ENCODE peak calls at places on chromosomes 16 and 17, in eight cellular contexts. O is AG04449, E is heart left ventricle, F is A549, V is astrocyte, L is fibroblast of mammary gland, W is uterus, S is PC-9. B is an unnamed sample.

GRCh38 chr17:41212524-41213169 is 13.8 kb upstream of the KRTAP9-2 start:
- DNase-seq in L (no peak), E (no peak), O (no peak), W (no peak), V (no peak), S (peak), F (peak), B (no peak)

GRCh38 chr17:72976971-72977767 is 115.3 kb downstream of the SLC39A11 start:
- DNase-seq in W (peak), L (peak), F (peak), E (peak), S (peak), V (peak), O (peak), B (peak)

GRCh38 chr17:5714993-5715392 is 130.7 kb upstream of the NLRP1 start:
- DNase-seq in V (no peak), S (no peak), E (no peak), W (no peak), F (no peak), L (no peak), O (no peak), B (no peak)

GRCh38 chr17:17609121-17609520 is 17.6 kb upstream of the PEMT start:
- DNase-seq in E (no peak), V (no peak), F (peak), S (no peak), O (no peak), L (no peak), W (no peak), B (no peak)

GRCh38 chr16:78522327-78522726 is 422.9 kb downstream of the WWOX start:
- DNase-seq in V (no peak), W (no peak), S (no peak), F (no peak), E (no peak), O (no peak), L (no peak), B (no peak)

GRCh38 chr17:30556374-30557332 is 79.4 kb downstream of the GOSR1 start:
- DNase-seq in O (no peak), L (no peak), W (peak), S (no peak), F (no peak), E (no peak), V (no peak), B (no peak)

GRCh38 chr17:39001703-39002637 is 34.8 kb upstream of the FBXO47 start:
- DNase-seq in L (peak), O (no peak), F (peak), W (peak), E (peak), V (peak), S (peak), B (peak)

GRCh38 chr16:79843631-79844043 is 243.1 kb upstream of the MAF start:
- DNase-seq in L (no peak), E (no peak), W (no peak), V (no peak), F (no peak), S (no peak), O (no peak), B (no peak)

GRCh38 chr16:51818342-51818944 is 667.4 kb upstream of the SALL1 start:
- DNase-seq in O (no peak), V (peak), S (no peak), L (peak), E (no peak), W (peak), F (peak), B (peak)

GRCh38 chr16:30031477-30031918 is 427 bp upstream of the TLCD3B start:
- DNase-seq in E (no peak), F (no peak), O (no peak), S (no peak), V (no peak), W (no peak), L (no peak), B (no peak)

GRCh38 chr16:23557779-23558330 is 328 bp downstream of the UBFD1 start:
- DNase-seq in W (no peak), S (no peak), L (peak), F (no peak), E (no peak), O (no peak), V (peak), B (peak)

GRCh38 chr17:67280279-67280678 is 35.3 kb upstream of the HELZ start:
- DNase-seq in W (no peak), F (no peak), E (peak), O (no peak), L (peak), S (no peak), V (no peak), B (no peak)

GRCh38 chr17:46110219-46110618 is 83.0 kb downstream of the KANSL1 start:
- DNase-seq in L (no peak), F (no peak), O (no peak), S (no peak), V (no peak), E (no peak), W (no peak), B (no peak)

GRCh38 chr17:68324114-68324513 is 32.8 kb downstream of the ARSG start:
- DNase-seq in L (no peak), O (no peak), F (no peak), W (no peak), E (no peak), V (no peak), S (no peak), B (no peak)

GRCh38 chr17:66960623-66961022 is 3.9 kb upstream of the CACNG4 start:
- DNase-seq in E (no peak), W (no peak), O (no peak), V (no peak), F (no peak), S (no peak), L (no peak), B (no peak)

GRCh38 chr17:4161179-4161559 is 18.2 kb downstream of the CYB5D2 start:
- DNase-seq in E (no peak), W (no peak), O (peak), S (peak), V (peak), L (peak), F (peak), B (peak)

GRCh38 chr16:89266521-89267134 is 49.1 kb downstream of the ZNF778 start:
- DNase-seq in E (no peak), W (no peak), V (no peak), L (no peak), F (no peak), O (no peak), S (no peak), B (no peak)

GRCh38 chr17:81322271-81323082 is 27.4 kb upstream of the SLC38A10 start:
- DNase-seq in E (no peak), F (peak), V (no peak), S (no peak), W (no peak), O (no peak), L (peak), B (peak)

GRCh38 chr17:40451420-40451819 is 8.2 kb downstream of the IGFBP4 start:
- DNase-seq in O (no peak), W (peak), F (no peak), S (no peak), V (peak), E (peak), L (peak), B (peak)

GRCh38 chr16:67148656-67149275 is 2.0 kb downstream of the B3GNT9 start:
- DNase-seq in O (no peak), L (no peak), F (no peak), V (no peak), W (no peak), S (no peak), E (no peak), B (no peak)

DNA sequence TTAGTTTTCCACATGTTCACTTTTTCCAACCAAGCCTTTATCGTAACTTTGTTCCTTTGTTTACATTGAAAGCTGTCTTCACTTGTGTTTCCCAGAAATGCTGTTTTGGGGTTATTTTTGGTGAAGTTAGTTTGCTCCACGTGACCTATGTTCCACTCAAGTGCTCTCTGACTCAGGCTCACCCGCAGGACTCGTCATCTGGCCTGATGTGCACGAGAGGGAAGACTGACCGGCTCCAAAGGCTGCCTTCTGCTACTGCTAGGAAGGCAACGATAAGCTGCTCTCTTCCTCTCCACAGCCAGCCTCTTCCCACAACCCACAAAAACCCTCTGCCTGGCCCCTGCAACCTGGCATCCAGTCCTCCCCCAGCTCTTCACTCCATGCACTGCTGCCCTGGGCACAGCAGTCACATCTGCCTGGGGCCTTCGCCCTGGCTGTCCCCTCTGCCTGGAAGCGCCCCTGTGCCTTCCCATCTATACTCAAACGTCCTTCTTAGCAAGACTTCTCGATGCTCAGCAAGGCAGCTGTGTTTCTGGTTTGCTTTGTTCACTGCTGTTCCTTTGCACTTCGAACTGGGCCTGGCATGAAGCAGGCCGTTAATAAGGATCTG is 28.0 kb downstream of the ZCCHC14 start:
- DNase-seq in W (peak), F (no peak), V (peak), S (peak), L (peak), E (peak), O (peak), B (peak)
- H3K4me3 ChIP-seq in W (no peak), F (no peak), V (peak), S (peak), L (peak), E (peak), O (peak), B (peak)

GRCh38 chr17:2173005-2173404 is 118.1 kb downstream of the HIC1 start:
- DNase-seq in L (peak), F (no peak), O (no peak), E (no peak), S (no peak), V (peak), W (peak), B (peak)

GRCh38 chr17:2174048-2174447 is 119.1 kb downstream of the HIC1 start:
- DNase-seq in S (no peak), L (peak), V (peak), O (no peak), W (no peak), F (no peak), E (no peak), B (no peak)

GRCh38 chr17:2175294-2175628 is 120.4 kb downstream of the HIC1 start:
- DNase-seq in W (no peak), V (no peak), O (no peak), S (no peak), L (peak), E (no peak), F (no peak), B (peak)

GRCh38 chr17:2176484-2177175 is 121.7 kb downstream of the HIC1 start:
- DNase-seq in O (no peak), S (no peak), E (peak), F (no peak), V (no peak), W (no peak), L (no peak), B (no peak)

DNA sequence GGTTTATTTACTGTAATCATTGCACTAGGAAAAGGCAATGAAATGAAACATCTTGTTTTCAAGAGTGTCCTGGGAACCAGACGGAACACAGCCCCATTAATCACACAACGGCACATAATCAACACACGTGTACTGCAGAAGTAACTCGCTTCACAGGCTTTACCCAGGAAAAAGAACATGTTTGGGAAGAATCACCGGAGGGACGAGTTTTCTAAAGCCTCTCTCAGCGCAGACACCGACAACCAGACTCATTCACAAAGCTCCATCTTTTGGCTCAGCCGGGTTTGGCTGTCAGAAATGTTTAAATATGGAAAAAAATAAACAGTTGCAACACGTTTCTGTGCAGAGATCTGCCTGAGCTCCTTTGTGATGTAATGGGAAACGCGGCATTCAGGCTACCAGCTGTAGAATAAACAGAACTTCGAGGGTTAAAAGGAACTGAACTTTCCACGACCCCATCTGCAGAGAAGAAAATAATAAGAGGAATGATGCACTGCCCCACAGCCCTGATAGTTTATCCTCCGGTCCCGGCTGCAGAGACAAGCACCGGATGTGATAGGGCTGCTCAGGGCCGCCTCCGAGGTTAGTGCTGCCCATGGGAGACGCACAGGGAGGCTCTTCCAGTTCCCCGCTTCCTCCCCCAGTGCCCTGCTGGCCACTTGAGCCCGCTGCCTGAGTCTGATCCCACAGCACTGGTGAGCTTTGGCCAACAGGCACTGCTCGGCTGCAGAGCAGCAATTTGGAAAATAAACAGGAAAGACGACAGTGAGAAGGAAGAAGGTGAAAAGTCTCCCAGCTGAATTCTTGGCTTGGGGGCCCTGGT is 119.8 kb downstream of the HIC1 start:
- DNase-seq in S (no peak), E (peak), V (peak), F (peak), O (peak), W (peak), L (peak), B (peak)
- TF ChIP-seq CTCF in S (no peak), E (no peak), V (no peak), F (no peak), O (peak), W (no peak), L (peak), B (peak)

DNA sequence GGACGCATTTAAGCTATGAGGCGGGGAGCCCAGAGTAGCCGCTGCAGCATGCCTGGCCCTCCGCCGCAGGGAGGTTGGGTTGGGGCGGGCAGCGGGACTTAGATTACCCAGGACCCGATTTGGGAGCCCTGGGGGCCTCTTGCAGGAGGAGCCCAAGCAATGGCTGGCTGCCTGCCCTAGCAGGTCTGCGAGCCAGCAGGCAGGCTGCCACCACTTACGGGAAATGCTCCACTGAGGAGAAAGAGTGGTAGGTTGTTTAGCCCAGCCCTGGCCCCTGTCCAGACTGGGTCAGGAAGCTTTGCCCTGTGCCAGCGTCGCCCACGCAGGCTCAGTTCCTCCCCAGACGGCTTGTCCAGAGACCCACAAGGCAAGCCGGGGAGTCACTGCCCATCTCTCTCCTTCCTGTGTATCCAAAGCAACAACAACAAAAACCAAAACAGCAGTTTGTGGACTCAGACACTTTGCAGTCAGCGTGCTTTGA is 10.3 kb upstream of the TVP23A start:
- DNase-seq in V (peak), F (no peak), E (peak), S (peak), W (peak), L (peak), O (no peak), B (peak)
- H3K4me3 ChIP-seq in V (peak), F (no peak), E (no peak), S (no peak), W (no peak), L (peak), O (no peak), B (peak)

GRCh38 chr17:82489851-82490511 is 29.6 kb upstream of the FOXK2 start:
- DNase-seq in E (no peak), S (no peak), O (no peak), F (no peak), L (no peak), V (no peak), W (no peak), B (no peak)

GRCh38 chr17:82489117-82489516 is 30.4 kb upstream of the FOXK2 start:
- DNase-seq in E (peak), V (peak), F (no peak), O (no peak), S (no peak), W (peak), L (peak), B (peak)

GRCh38 chr17:82491533-82491932 is 28.0 kb upstream of the FOXK2 start:
- DNase-seq in F (no peak), W (no peak), S (no peak), O (no peak), L (no peak), E (no peak), V (no peak), B (no peak)

GRCh38 chr17:82491196-82491530 is 28.4 kb upstream of the FOXK2 start:
- DNase-seq in V (no peak), O (no peak), F (no peak), L (no peak), E (no peak), W (no peak), S (no peak), B (no peak)

DNA sequence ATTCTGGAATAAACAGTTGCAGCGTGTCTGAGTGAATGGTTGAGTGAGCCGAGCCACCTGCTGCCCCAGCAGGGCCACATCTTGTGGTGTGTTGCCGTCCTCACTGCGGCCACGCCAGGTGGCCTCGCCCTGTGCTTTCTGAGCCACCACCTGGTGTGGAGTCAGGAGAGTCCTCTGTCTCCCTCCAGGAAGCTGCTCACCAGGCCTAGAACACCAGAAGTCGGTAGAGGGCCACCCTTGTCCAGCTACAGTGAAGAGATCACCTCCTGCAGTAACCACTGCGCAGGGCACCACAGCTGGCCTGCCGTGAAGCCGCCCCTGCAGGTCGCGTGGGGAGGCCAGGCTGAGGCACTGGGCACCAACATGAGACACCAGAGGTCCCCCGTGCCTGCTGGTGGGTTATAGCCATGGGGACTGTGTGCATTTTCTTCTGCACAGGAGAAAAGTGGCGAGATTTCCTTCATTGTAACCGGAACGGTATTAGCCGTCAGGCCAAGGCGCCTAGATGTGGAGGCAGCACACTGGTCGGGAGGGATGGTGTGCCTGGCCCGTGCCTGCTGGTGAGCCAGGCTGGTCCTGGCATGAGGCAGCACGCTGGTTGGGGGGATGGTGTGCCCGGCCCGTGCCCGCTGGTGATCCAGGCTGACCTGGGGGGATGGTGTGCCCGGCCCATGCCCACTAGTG is 28.9 kb upstream of the FOXK2 start:
- DNase-seq in S (no peak), E (no peak), W (no peak), V (no peak), L (no peak), F (no peak), O (no peak), B (no peak)
- TF ChIP-seq CTCF in S (no peak), E (no peak), W (no peak), V (no peak), L (no peak), F (no peak), O (no peak), B (no peak)

GRCh38 chr17:8851600-8851999 is 15.9 kb downstream of the PIK3R6 start:
- DNase-seq in V (no peak), O (no peak), E (no peak), S (no peak), L (no peak), W (no peak), F (no peak), B (no peak)
- H3K4me3 ChIP-seq in V (no peak), O (no peak), E (no peak), S (no peak), L (no peak), W (no peak), F (no peak), B (no peak)

GRCh38 chr17:37737081-37737480 is 7.8 kb downstream of the HNF1B start:
- DNase-seq in V (no peak), E (no peak), F (peak), L (peak), S (no peak), O (no peak), W (no peak), B (no peak)
- TF ChIP-seq CTCF in V (peak), E (no peak), F (peak), L (peak), S (peak), O (peak), W (no peak), B (peak)

GRCh38 chr17:74202879-74203432 is 522 bp upstream of the RPL38 start:
- DNase-seq in O (no peak), W (peak), S (no peak), E (no peak), F (no peak), V (no peak), L (no peak), B (no peak)
- H3K4me3 ChIP-seq in O (peak), W (no peak), S (no peak), E (peak), F (peak), V (no peak), L (peak), B (no peak)

GRCh38 chr16:72021043-72021442 is 12.5 kb downstream of the DHODH start:
- DNase-seq in W (no peak), E (no peak), V (no peak), S (no peak), F (no peak), O (no peak), L (no peak), B (no peak)
- TF ChIP-seq CTCF in W (no peak), E (no peak), V (no peak), S (no peak), F (no peak), O (peak), L (no peak), B (peak)

GRCh38 chr16:85573696-85574641 is 39.2 kb upstream of the GSE1 start:
- DNase-seq in W (peak), L (peak), E (peak), V (peak), O (no peak), F (no peak), S (no peak), B (peak)
- H3K4me3 ChIP-seq in W (no peak), L (no peak), E (peak), V (peak), O (no peak), F (no peak), S (no peak), B (no peak)

GRCh38 chr16:75250809-75251279 is 580 bp downstream of the BCAR1 start:
- DNase-seq in E (no peak), S (no peak), W (peak), F (no peak), V (no peak), O (no peak), L (no peak), B (no peak)

GRCh38 chr16:75252946-75253911 is 1.8 kb upstream of the BCAR1 start:
- DNase-seq in W (peak), S (no peak), L (peak), O (peak), V (peak), F (no peak), E (peak), B (peak)

GRCh38 chr16:75250089-75250808 is 1.2 kb downstream of the BCAR1 start:
- DNase-seq in L (no peak), V (no peak), S (peak), O (no peak), E (no peak), F (no peak), W (no peak), B (no peak)

GRCh38 chr16:75252049-75252864 is 833 bp upstream of the BCAR1 start:
- DNase-seq in O (no peak), F (no peak), W (no peak), E (no peak), V (no peak), L (no peak), S (no peak), B (no peak)

GRCh38 chr16:75251280-75252048 is at the start of gene BCAR1:
- DNase-seq in O (peak), E (peak), L (peak), S (peak), F (peak), W (peak), V (peak), B (peak)
- TF ChIP-seq CTCF in O (no peak), E (peak), L (no peak), S (no peak), F (no peak), W (peak), V (no peak), B (no peak)

B was measured in AG10803.